ENCODE peak calls at places on chromosomes 2 and 18, in ten cellular contexts. Y is stimulated activated CD4-positive, alpha-beta T cell treated with anti-CD3 and anti-CD28 coated beads, Interleukin-4, amount 100 ng/mL, for 1 hour; K is EL; M is AG08395; X is breast epithelium; O is activated CD4-positive, alpha-beta T cell treated with anti-CD3 and anti-CD28 coated beads for 1 hour; L is MM.1S; V is NCI-H2081 treated with DMSO at 0.1 percent for 48 hours; R is A673; W is stimulated activated CD8-positive, alpha-beta memory T cell treated with anti-CD3 and anti-CD28 coated beads, Interleukin-2, amount 100 ng/mL, for 48 hours. U is an unnamed sample.
A peak's percentile ranks its signal among the peaks of the same experiment; 100 is the strongest.

GRCh38 chr18:32425466-32425865 is 45.2 kb downstream of the GAREM1 start:
- DNase-seq in Y (no peak), K (no peak), O (no peak), X (no peak), M (peak; percentile 20), W (no peak), V (no peak), L (no peak), R (peak; percentile 7), U (no peak)

GRCh38 chr2:185970148-185970852 is 231.7 kb downstream of the FSIP2 start:
- DNase-seq in Y (no peak), W (no peak), M (no peak), R (no peak), K (no peak), L (no peak), X (no peak), O (no peak), V (no peak), U (no peak)

GRCh38 chr2:122886479-122887130 is 1131.2 kb downstream of the TSN start:
- DNase-seq in V (no peak), X (no peak), W (no peak), M (no peak), R (no peak), Y (no peak), O (no peak), K (no peak), L (no peak), U (no peak)

GRCh38 chr2:25293145-25293544 is 48.6 kb downstream of the DNMT3A start:
- DNase-seq in O (no peak), X (no peak), Y (no peak), K (no peak), M (no peak), L (no peak), R (peak; percentile 80), W (no peak), V (no peak), U (no peak)

GRCh38 chr2:33083671-33084387 is 137.1 kb downstream of the LTBP1 start:
- DNase-seq in Y (no peak), X (no peak), W (no peak), K (no peak), R (no peak), O (no peak), M (no peak), V (no peak), L (no peak), U (no peak)

GRCh38 chr2:229133155-229133772 is 137.8 kb downstream of the PID1 start:
- DNase-seq in Y (no peak), L (no peak), M (peak; percentile 48), V (peak; percentile 37), K (peak; percentile 36), O (no peak), R (peak; percentile 57), X (no peak), W (no peak), U (no peak)

GRCh38 chr2:217725409-217725808 is 277.4 kb downstream of the TNS1 start:
- DNase-seq in W (no peak), O (no peak), R (no peak), M (no peak), K (no peak), L (no peak), Y (no peak), V (no peak), X (no peak), U (no peak)

GRCh38 chr2:28407131-28407975 is 14.7 kb downstream of the FOSL2 start:
- DNase-seq in X (no peak), R (no peak), W (no peak), L (no peak), K (no peak), M (no peak), O (no peak), V (no peak), Y (no peak), U (no peak)

U was measured in activated B cell treated with CpG ODN at 0.5 μM for 24 hours.